ENCODE peak calls at places on chromosome 7, in ten cellular contexts. One of them, this sample, is unnamed.

GRCh38 chr7:101216860-101217387 is 457 bp downstream of the PLOD3 start:
- DNase-seq in A549: no peak
- DNase-seq in GM12892: no peak
- DNase-seq in GM12891: no peak
- DNase-seq in thyroid gland: no peak
- DNase-seq in IMR-90: no peak
- DNase-seq in HepG2: no peak
- DNase-seq in heart left ventricle: no peak
- DNase-seq in upper lobe of left lung: no peak
- DNase-seq in prostate gland: no peak
- DNase-seq in this sample: no peak

GRCh38 chr7:83517026-83517700 is 131.8 kb downstream of the SEMA3E start:
- DNase-seq in GM12891: no peak
- DNase-seq in upper lobe of left lung: no peak
- DNase-seq in A549: no peak
- DNase-seq in thyroid gland: no peak
- DNase-seq in HepG2: no peak
- DNase-seq in heart left ventricle: no peak
- DNase-seq in prostate gland: no peak
- DNase-seq in IMR-90: no peak
- DNase-seq in GM12892: no peak
- DNase-seq in this sample: no peak

GRCh38 chr7:27190284-27190748 is 5.3 kb upstream of the HOXA11 start:
- DNase-seq in thyroid gland: no peak
- DNase-seq in IMR-90: no peak
- DNase-seq in heart left ventricle: no peak
- DNase-seq in HepG2: no peak
- DNase-seq in GM12892: no peak
- DNase-seq in upper lobe of left lung: no peak
- DNase-seq in GM12891: no peak
- DNase-seq in prostate gland: peak
- DNase-seq in A549: no peak
- DNase-seq in this sample: no peak

GRCh38 chr7:150962285-150962742 is 15.8 kb downstream of the KCNH2 start:
- DNase-seq in thyroid gland: no peak
- DNase-seq in IMR-90: no peak
- DNase-seq in GM12891: no peak
- DNase-seq in GM12892: no peak
- DNase-seq in A549: no peak
- DNase-seq in HepG2: no peak
- DNase-seq in prostate gland: no peak
- DNase-seq in heart left ventricle: no peak
- DNase-seq in upper lobe of left lung: no peak
- DNase-seq in this sample: no peak

GRCh38 chr7:150368098-150368883 is at the start of gene REPIN1:
- DNase-seq in HepG2: peak
- DNase-seq in upper lobe of left lung: peak
- DNase-seq in thyroid gland: peak
- DNase-seq in IMR-90: peak
- DNase-seq in heart left ventricle: peak
- DNase-seq in GM12892: peak
- DNase-seq in prostate gland: peak
- DNase-seq in A549: peak
- DNase-seq in GM12891: peak
- DNase-seq in this sample: peak

GRCh38 chr7:27567266-27567665 is 95.4 kb downstream of the HIBADH start:
- DNase-seq in GM12891: no peak
- DNase-seq in GM12892: no peak
- DNase-seq in prostate gland: no peak
- DNase-seq in IMR-90: no peak
- DNase-seq in HepG2: no peak
- DNase-seq in A549: no peak
- DNase-seq in upper lobe of left lung: no peak
- DNase-seq in heart left ventricle: no peak
- DNase-seq in thyroid gland: no peak
- DNase-seq in this sample: no peak

GRCh38 chr7:23333671-23334246 is 34.6 kb downstream of the MALSU1 start:
- DNase-seq in IMR-90: peak
- DNase-seq in HepG2: no peak
- DNase-seq in GM12892: no peak
- DNase-seq in heart left ventricle: no peak
- DNase-seq in prostate gland: no peak
- DNase-seq in upper lobe of left lung: no peak
- DNase-seq in A549: peak
- DNase-seq in thyroid gland: no peak
- DNase-seq in GM12891: no peak
- DNase-seq in this sample: peak

GRCh38 chr7:1011297-1012003 is 28.5 kb downstream of the CYP2W1 start:
- DNase-seq in GM12892: no peak
- DNase-seq in prostate gland: no peak
- DNase-seq in A549: no peak
- DNase-seq in upper lobe of left lung: no peak
- DNase-seq in GM12891: no peak
- DNase-seq in HepG2: no peak
- DNase-seq in IMR-90: no peak
- DNase-seq in heart left ventricle: no peak
- DNase-seq in thyroid gland: no peak
- DNase-seq in this sample: no peak

GRCh38 chr7:21867816-21868646 is 77.7 kb downstream of the CDCA7L start:
- DNase-seq in A549: no peak
- DNase-seq in heart left ventricle: no peak
- DNase-seq in GM12892: no peak
- DNase-seq in GM12891: no peak
- DNase-seq in upper lobe of left lung: no peak
- DNase-seq in prostate gland: no peak
- DNase-seq in thyroid gland: no peak
- DNase-seq in IMR-90: no peak
- DNase-seq in HepG2: no peak
- DNase-seq in this sample: no peak

GRCh38 chr7:10779465-10780399 is 193.9 kb upstream of the PHF14 start:
- DNase-seq in heart left ventricle: no peak
- DNase-seq in GM12892: no peak
- DNase-seq in IMR-90: no peak
- DNase-seq in GM12891: no peak
- DNase-seq in upper lobe of left lung: no peak
- DNase-seq in HepG2: no peak
- DNase-seq in thyroid gland: no peak
- DNase-seq in prostate gland: no peak
- DNase-seq in A549: no peak
- DNase-seq in this sample: no peak

DNA sequence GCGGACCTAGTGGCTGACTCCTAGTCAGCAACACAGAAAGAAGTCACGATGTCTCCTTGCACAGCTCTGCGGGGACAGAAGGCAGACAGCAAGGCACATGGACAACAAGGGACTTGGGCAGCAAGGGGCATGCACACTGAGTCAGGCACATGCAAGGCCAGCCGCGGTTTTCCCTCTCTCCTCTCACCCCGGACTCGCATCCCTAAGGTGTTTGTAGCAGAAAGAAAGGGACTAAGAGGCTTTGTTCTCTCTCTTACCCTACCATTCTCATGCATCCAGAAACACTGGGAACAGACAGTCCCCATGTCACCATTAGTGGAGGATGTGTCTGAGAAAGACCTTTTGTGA is 193.3 kb upstream of the PHF14 start:
- DNase-seq in prostate gland: no peak
- DNase-seq in GM12892: no peak
- DNase-seq in HepG2: no peak
- DNase-seq in GM12891: no peak
- DNase-seq in upper lobe of left lung: no peak
- DNase-seq in IMR-90: no peak
- DNase-seq in A549: no peak
- DNase-seq in thyroid gland: no peak
- DNase-seq in heart left ventricle: peak
- DNase-seq in this sample: no peak
- TF ChIP-seq POLR2A in prostate gland: no peak
- TF ChIP-seq POLR2A in GM12892: no peak
- TF ChIP-seq POLR2A in HepG2: no peak
- TF ChIP-seq POLR2A in GM12891: no peak
- TF ChIP-seq POLR2A in upper lobe of left lung: no peak
- TF ChIP-seq POLR2A in IMR-90: no peak
- TF ChIP-seq POLR2A in A549: no peak
- TF ChIP-seq POLR2A in thyroid gland: no peak
- TF ChIP-seq POLR2A in heart left ventricle: no peak
- TF ChIP-seq POLR2A in this sample: no peak

GRCh38 chr7:41711283-41712064 is 8.6 kb upstream of the INHBA start:
- DNase-seq in heart left ventricle: no peak
- DNase-seq in GM12891: no peak
- DNase-seq in A549: peak
- DNase-seq in HepG2: peak
- DNase-seq in IMR-90: peak
- DNase-seq in upper lobe of left lung: peak
- DNase-seq in thyroid gland: peak
- DNase-seq in prostate gland: no peak
- DNase-seq in GM12892: no peak
- DNase-seq in this sample: no peak

GRCh38 chr7:41708621-41709358 is 5.9 kb upstream of the INHBA start:
- DNase-seq in IMR-90: peak
- DNase-seq in A549: no peak
- DNase-seq in heart left ventricle: no peak
- DNase-seq in GM12891: no peak
- DNase-seq in upper lobe of left lung: no peak
- DNase-seq in thyroid gland: no peak
- DNase-seq in prostate gland: no peak
- DNase-seq in HepG2: no peak
- DNase-seq in GM12892: no peak
- DNase-seq in this sample: no peak

GRCh38 chr7:41715000-41715399 is 12.1 kb upstream of the INHBA start:
- DNase-seq in upper lobe of left lung: no peak
- DNase-seq in HepG2: no peak
- DNase-seq in GM12892: no peak
- DNase-seq in GM12891: no peak
- DNase-seq in prostate gland: no peak
- DNase-seq in IMR-90: no peak
- DNase-seq in heart left ventricle: no peak
- DNase-seq in A549: no peak
- DNase-seq in thyroid gland: no peak
- DNase-seq in this sample: no peak

GRCh38 chr7:41709621-41710020 is 6.7 kb upstream of the INHBA start:
- DNase-seq in thyroid gland: no peak
- DNase-seq in heart left ventricle: no peak
- DNase-seq in HepG2: no peak
- DNase-seq in A549: no peak
- DNase-seq in prostate gland: no peak
- DNase-seq in GM12892: no peak
- DNase-seq in GM12891: no peak
- DNase-seq in IMR-90: peak
- DNase-seq in upper lobe of left lung: no peak
- DNase-seq in this sample: no peak

DNA sequence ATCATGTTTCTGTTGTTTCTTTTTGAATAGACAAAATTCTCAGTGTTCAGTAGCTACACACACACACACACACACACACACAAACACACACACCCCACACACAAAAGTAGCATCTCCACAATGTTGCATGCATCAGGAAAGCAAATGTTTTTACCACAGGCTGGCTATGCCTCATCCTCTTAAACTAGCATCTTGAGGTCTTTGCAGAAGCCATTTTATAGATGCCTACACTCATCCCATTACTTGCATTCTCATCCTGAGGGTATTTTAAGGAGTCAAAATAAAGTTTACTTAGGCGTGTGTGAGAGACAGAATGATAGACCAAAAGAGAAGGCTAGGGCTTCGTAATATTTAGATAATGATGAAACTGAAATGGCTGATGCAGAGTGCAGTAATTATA is 7.9 kb upstream of the INHBA start:
- DNase-seq in HepG2: no peak
- DNase-seq in upper lobe of left lung: no peak
- DNase-seq in GM12891: no peak
- DNase-seq in A549: no peak
- DNase-seq in prostate gland: no peak
- DNase-seq in IMR-90: no peak
- DNase-seq in thyroid gland: no peak
- DNase-seq in heart left ventricle: no peak
- DNase-seq in GM12892: no peak
- DNase-seq in this sample: no peak
- TF ChIP-seq POLR2A in HepG2: no peak
- TF ChIP-seq POLR2A in upper lobe of left lung: no peak
- TF ChIP-seq POLR2A in GM12891: no peak
- TF ChIP-seq POLR2A in A549: no peak
- TF ChIP-seq POLR2A in prostate gland: no peak
- TF ChIP-seq POLR2A in IMR-90: no peak
- TF ChIP-seq POLR2A in thyroid gland: no peak
- TF ChIP-seq POLR2A in heart left ventricle: no peak
- TF ChIP-seq POLR2A in GM12892: no peak
- TF ChIP-seq POLR2A in this sample: no peak

GRCh38 chr7:96709381-96710228 is at the start of gene SEM1:
- DNase-seq in heart left ventricle: peak
- DNase-seq in IMR-90: peak
- DNase-seq in A549: peak
- DNase-seq in GM12892: peak
- DNase-seq in GM12891: peak
- DNase-seq in thyroid gland: peak
- DNase-seq in upper lobe of left lung: peak
- DNase-seq in prostate gland: peak
- DNase-seq in HepG2: peak
- DNase-seq in this sample: peak
- TF ChIP-seq POLR2A in heart left ventricle: peak
- TF ChIP-seq POLR2A in IMR-90: peak
- TF ChIP-seq POLR2A in A549: peak
- TF ChIP-seq POLR2A in GM12892: peak
- TF ChIP-seq POLR2A in GM12891: peak
- TF ChIP-seq POLR2A in thyroid gland: no peak
- TF ChIP-seq POLR2A in upper lobe of left lung: peak
- TF ChIP-seq POLR2A in prostate gland: peak
- TF ChIP-seq POLR2A in HepG2: peak
- TF ChIP-seq POLR2A in this sample: peak

GRCh38 chr7:155360495-155361362 is 63.1 kb downstream of the INSIG1 start:
- DNase-seq in GM12891: no peak
- DNase-seq in upper lobe of left lung: no peak
- DNase-seq in GM12892: no peak
- DNase-seq in thyroid gland: no peak
- DNase-seq in IMR-90: no peak
- DNase-seq in HepG2: no peak
- DNase-seq in A549: no peak
- DNase-seq in prostate gland: no peak
- DNase-seq in heart left ventricle: no peak
- DNase-seq in this sample: no peak

GRCh38 chr7:155357573-155358041 is 59.9 kb downstream of the INSIG1 start:
- DNase-seq in heart left ventricle: no peak
- DNase-seq in thyroid gland: no peak
- DNase-seq in GM12891: no peak
- DNase-seq in HepG2: no peak
- DNase-seq in prostate gland: no peak
- DNase-seq in A549: no peak
- DNase-seq in GM12892: no peak
- DNase-seq in upper lobe of left lung: no peak
- DNase-seq in IMR-90: peak
- DNase-seq in this sample: peak

GRCh38 chr7:155356323-155357105 is 58.8 kb downstream of the INSIG1 start:
- DNase-seq in prostate gland: no peak
- DNase-seq in heart left ventricle: no peak
- DNase-seq in thyroid gland: peak
- DNase-seq in GM12892: no peak
- DNase-seq in GM12891: no peak
- DNase-seq in upper lobe of left lung: no peak
- DNase-seq in HepG2: peak
- DNase-seq in A549: peak
- DNase-seq in IMR-90: no peak
- DNase-seq in this sample: no peak

GRCh38 chr7:155358948-155359712 is 61.5 kb downstream of the INSIG1 start:
- DNase-seq in GM12891: no peak
- DNase-seq in heart left ventricle: no peak
- DNase-seq in HepG2: no peak
- DNase-seq in thyroid gland: no peak
- DNase-seq in GM12892: no peak
- DNase-seq in IMR-90: no peak
- DNase-seq in upper lobe of left lung: no peak
- DNase-seq in prostate gland: no peak
- DNase-seq in A549: no peak
- DNase-seq in this sample: no peak

GRCh38 chr7:155358066-155358947 is 60.6 kb downstream of the INSIG1 start:
- DNase-seq in prostate gland: no peak
- DNase-seq in GM12892: no peak
- DNase-seq in IMR-90: no peak
- DNase-seq in GM12891: no peak
- DNase-seq in HepG2: no peak
- DNase-seq in thyroid gland: no peak
- DNase-seq in upper lobe of left lung: no peak
- DNase-seq in heart left ventricle: no peak
- DNase-seq in A549: no peak
- DNase-seq in this sample: no peak
- TF ChIP-seq POLR2A in prostate gland: no peak
- TF ChIP-seq POLR2A in GM12892: no peak
- TF ChIP-seq POLR2A in IMR-90: no peak
- TF ChIP-seq POLR2A in GM12891: no peak
- TF ChIP-seq POLR2A in HepG2: no peak
- TF ChIP-seq POLR2A in thyroid gland: no peak
- TF ChIP-seq POLR2A in upper lobe of left lung: no peak
- TF ChIP-seq POLR2A in heart left ventricle: no peak
- TF ChIP-seq POLR2A in A549: no peak
- TF ChIP-seq POLR2A in this sample: no peak